ENCODE peak calls at places on chromosomes 13 and 19, in four cellular contexts. P is HL-60, V is K562, Y is GM12878. D is an unnamed sample.

GRCh38 chr19:13260883-13261653 is 110.9 kb downstream of the IER2 start:
- DNase-seq in P (peak), V (peak), Y (peak), D (peak)

GRCh38 chr13:40059540-40060232 is 404.2 kb downstream of the COG6 start:
- DNase-seq in P (no peak), V (no peak), Y (peak), D (no peak)

GRCh38 chr13:100392709-100393630 is 195.6 kb downstream of the GGACT start:
- DNase-seq in P (peak), V (peak), Y (peak), D (no peak)

GRCh38 chr19:56538761-56539263 is at the start of gene ZFP28:
- DNase-seq in P (peak), V (no peak), Y (no peak), D (peak)

GRCh38 chr19:19068659-19069509 is 5.1 kb downstream of the SLC25A42 start:
- DNase-seq in P (no peak), V (no peak), Y (peak), D (no peak)

GRCh38 chr13:26528527-26528926 is 29.0 kb upstream of the WASF3 start:
- DNase-seq in P (no peak), V (no peak), Y (no peak), D (no peak)

GRCh38 chr13:54241719-54242118 is 1213.1 kb downstream of the OLFM4 start:
- DNase-seq in P (no peak), V (no peak), Y (no peak), D (no peak)

GRCh38 chr19:50974702-50975555 is 5.5 kb upstream of the KLK6 start:
- DNase-seq in P (no peak), V (no peak), Y (no peak), D (no peak)

GRCh38 chr13:105721056-105721455 is 814.4 kb downstream of the EFNB2 start:
- DNase-seq in P (no peak), V (no peak), Y (no peak), D (no peak)

GRCh38 chr19:6213696-6214585 is 65.8 kb downstream of the MLLT1 start:
- DNase-seq in P (no peak), V (no peak), Y (no peak), D (peak)

GRCh38 chr19:49677901-49678674 is 1.0 kb downstream of the PRMT1 start:
- DNase-seq in P (no peak), V (peak), Y (no peak), D (no peak)

GRCh38 chr19:1134431-1134830 is 30.6 kb downstream of the GPX4 start:
- DNase-seq in P (no peak), V (no peak), Y (no peak), D (no peak)

GRCh38 chr19:5926641-5927438 is 12.8 kb downstream of the CAPS start:
- DNase-seq in P (no peak), V (no peak), Y (no peak), D (no peak)

GRCh38 chr19:7265963-7266362 is 28.3 kb downstream of the INSR start:
- DNase-seq in P (peak), V (no peak), Y (no peak), D (no peak)

GRCh38 chr19:45994989-45995714 is at the start of gene CCDC61:
- DNase-seq in P (peak), V (peak), Y (peak), D (peak)

GRCh38 chr13:20495087-20496023 is 30.3 kb downstream of the CRYL1 start:
- DNase-seq in P (peak), V (peak), Y (peak), D (peak)

GRCh38 chr19:56837492-56837891 is 3.0 kb downstream of the PEG3 start:
- DNase-seq in P (peak), V (no peak), Y (no peak), D (no peak)

GRCh38 chr13:113726961-113727411 is 32.0 kb upstream of the TMEM255B start:
- DNase-seq in P (no peak), V (no peak), Y (no peak), D (no peak)

GRCh38 chr13:41985788-41986508 is 25.0 kb upstream of the VWA8 start:
- DNase-seq in P (no peak), V (no peak), Y (no peak), D (no peak)

GRCh38 chr19:8577741-8578140 is 499 bp upstream of the MYO1F start:
- DNase-seq in P (no peak), V (no peak), Y (no peak), D (no peak)

GRCh38 chr19:8578642-8579265 is 1.5 kb upstream of the MYO1F start:
- DNase-seq in P (no peak), V (peak), Y (no peak), D (peak)

GRCh38 chr19:8575467-8575997 is 1.7 kb downstream of the MYO1F start:
- DNase-seq in P (no peak), V (peak), Y (no peak), D (no peak)

GRCh38 chr19:8577247-8577646 is at the start of gene MYO1F:
- DNase-seq in P (peak), V (peak), Y (no peak), D (no peak)

DNA sequence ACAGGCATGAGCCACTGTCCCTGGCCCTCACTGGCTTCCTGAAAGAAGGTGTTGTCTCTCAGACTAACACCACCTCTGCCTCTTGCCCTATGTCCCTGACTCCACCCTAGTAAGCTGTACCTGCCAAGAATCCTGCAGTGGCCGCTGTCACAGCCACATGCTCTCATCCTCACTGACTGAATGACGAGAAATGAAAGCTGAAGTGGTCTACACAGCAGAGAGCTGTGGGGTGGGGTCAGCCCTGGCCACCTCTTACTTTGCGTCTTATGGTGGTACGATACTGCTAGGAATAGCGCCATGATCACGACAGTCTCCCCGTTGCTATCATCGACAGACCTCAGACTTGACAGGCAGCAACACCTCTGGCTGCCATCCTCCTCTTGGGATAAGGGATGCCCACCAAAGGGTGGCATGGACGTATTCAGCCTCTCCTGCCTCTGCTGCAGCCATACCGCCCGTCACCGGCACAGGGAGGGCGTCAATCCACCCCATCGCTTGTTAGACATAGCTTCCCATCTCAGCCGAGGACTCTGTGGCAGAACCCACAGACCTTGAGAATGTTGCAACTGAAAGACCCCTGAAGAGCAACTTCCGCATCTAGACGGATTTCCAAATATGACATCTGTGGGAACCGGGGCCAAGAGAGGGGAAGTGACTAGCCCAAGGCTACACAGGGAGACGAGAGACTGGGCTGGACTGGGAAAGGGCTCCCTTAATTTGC is 809 bp downstream of the MYO1F start:
- DNase-seq in P (peak), V (no peak), Y (no peak), D (no peak)
- TF ChIP-seq SPI1 in P (peak), V (peak), Y (peak), D (peak)

GRCh38 chr13:73225983-73226382 is 167.2 kb downstream of the KLF5 start:
- DNase-seq in P (no peak), V (no peak), Y (no peak), D (no peak)
- TF ChIP-seq POLR2AphosphoS5 in P (no peak), V (no peak), Y (no peak), D (no peak)

DNA sequence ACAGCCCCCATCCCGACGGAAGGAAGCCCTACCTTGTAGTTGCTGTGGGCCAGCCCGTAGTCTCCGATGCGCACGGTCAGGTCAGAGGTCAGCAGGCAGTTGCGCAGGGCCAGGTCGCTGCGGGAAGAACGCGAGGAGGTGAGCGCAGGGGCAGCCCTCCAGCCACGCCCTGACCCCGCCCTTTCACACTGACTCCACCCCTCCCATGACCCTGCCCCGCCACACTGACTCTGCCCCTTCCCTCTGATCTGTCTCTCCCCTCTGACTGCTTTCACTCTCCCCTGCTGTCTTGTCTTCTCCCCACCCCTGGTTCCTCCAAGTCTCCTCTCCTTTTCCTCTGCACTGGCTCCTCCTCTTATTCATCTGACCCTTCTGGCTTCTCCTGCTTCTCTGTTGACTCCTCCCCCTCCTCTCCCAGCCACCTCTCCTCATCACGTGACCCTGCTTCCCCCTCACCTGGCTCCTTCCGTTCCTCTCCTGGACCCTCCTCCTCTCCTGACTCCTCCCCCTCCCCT is 10.1 kb downstream of the LMTK3 start:
- DNase-seq in P (peak), V (peak), Y (peak), D (no peak)
- TF ChIP-seq SPI1 in P (no peak), V (no peak), Y (no peak), D (no peak)

DNA sequence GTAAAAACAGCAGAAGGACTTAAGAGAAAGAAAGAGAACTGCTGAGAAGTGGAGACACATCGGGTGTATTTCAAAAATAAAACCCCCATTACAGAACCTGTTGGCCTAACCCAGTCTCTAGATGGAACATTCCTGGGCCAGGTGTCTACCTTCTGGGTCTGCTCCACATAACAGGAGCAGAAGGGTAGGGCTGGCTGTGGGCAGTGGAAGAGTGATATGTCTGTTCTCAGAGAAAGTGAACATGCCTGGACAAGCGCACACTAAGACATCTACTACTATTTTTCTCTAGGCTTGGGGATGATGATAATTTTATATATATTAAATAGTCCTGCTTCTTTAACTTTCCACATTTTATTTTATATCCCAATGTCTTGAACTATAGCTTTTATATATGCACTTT is 267.1 kb downstream of the TBC1D4 start:
- DNase-seq in P (no peak), V (no peak), Y (no peak), D (no peak)
- TF ChIP-seq POLR2AphosphoS5 in P (no peak), V (no peak), Y (no peak), D (no peak)

GRCh38 chr19:48417436-48417835 is 24.0 kb downstream of the GRIN2D start:
- DNase-seq in P (no peak), V (no peak), Y (no peak), D (no peak)
- TF ChIP-seq SPI1 in P (no peak), V (no peak), Y (no peak), D (no peak)

GRCh38 chr13:97274782-97275252 is 52.7 kb downstream of the MBNL2 start:
- DNase-seq in P (no peak), V (no peak), Y (no peak), D (no peak)
- TF ChIP-seq POLR2AphosphoS5 in P (no peak), V (no peak), Y (no peak), D (no peak)

DNA sequence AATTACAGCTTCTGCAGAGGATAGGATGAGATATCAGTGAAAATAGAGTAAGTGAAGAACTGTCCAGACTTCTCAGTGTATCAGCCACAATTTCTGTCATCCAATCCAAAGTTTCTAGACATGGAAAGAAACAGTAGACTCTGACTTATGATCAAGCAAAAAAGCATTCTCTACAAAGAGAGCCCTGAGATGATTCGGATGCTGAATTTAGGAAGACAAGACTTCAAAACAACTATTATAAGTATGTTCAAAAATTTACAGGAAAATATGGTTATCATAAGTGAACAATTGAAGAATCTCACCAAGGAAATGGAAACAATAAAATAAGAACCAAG is 238.2 kb upstream of the IRS2 start:
- DNase-seq in P (no peak), V (no peak), Y (no peak), D (no peak)
- TF ChIP-seq SPI1 in P (no peak), V (no peak), Y (no peak), D (no peak)

DNA sequence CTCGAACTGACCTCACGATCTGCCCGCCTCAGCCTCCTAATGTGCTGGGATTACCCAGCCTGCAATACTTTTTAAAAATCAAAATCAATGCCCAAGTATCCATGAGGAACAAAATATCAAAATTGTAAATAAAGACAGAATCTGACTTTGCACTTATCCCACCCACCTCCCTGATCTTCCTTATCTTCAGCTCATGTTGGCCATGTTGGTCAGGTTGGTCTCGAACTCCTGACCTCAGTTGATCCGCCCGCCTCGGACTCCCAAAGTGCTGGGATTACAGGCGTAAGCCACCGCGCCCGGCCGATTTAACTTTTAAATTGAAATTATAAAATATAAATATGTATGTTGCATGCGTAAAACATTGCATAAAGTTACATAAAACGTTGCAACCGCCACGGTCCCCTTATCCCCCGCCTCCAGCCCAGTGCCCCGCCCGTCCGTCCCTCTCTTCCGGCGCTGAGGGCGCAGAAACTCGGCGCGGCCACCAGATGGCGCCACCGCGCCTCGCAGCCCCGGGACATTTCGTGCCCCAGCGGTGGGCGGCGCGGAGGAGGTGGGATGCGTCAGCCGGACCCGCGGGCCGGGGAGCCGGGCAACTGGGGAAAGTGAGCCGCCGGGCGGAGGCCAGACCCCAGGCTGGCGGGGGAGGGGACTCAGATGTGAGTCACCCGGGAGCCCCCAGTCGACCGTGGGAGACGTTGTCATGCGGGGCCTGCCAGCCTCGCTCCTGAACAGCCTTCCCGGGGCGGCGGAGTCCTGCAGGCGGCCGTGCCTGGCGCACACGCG is 1.5 kb upstream of the GADD45B start:
- DNase-seq in P (peak), V (peak), Y (no peak), D (peak)
- TF ChIP-seq POLR2AphosphoS5 in P (no peak), V (no peak), Y (no peak), D (no peak)